ENCODE peak calls at places on chromosomes 11 and 22, in seven cellular contexts. F, L, C, R, B, S and W are unnamed samples.

GRCh38 chr11:55966391-55966790 is 3.4 kb downstream of the OR10AG1 start:
- DNase-seq in B (no peak), F (no peak), S (peak), R (no peak), C (no peak), L (no peak), W (no peak)

GRCh38 chr11:28636033-28636432 is 527.8 kb downstream of the METTL15 start:
- DNase-seq in B (no peak), F (no peak), R (no peak), L (no peak), C (no peak), S (no peak), W (no peak)

GRCh38 chr11:45100338-45100737 is 46.1 kb upstream of the PRDM11 start:
- DNase-seq in S (peak), F (no peak), R (no peak), B (peak), L (no peak), C (no peak), W (peak)

GRCh38 chr11:70548976-70549375 is 150.6 kb downstream of the CTTN start:
- DNase-seq in F (no peak), S (no peak), R (no peak), C (no peak), B (no peak), L (peak), W (no peak)

GRCh38 chr22:49918911-49919881 is 762 bp downstream of the CRELD2 start:
- DNase-seq in S (no peak), B (no peak), C (no peak), R (no peak), F (no peak), L (peak), W (no peak)

GRCh38 chr11:113213549-113213948 is 100.8 kb upstream of the TTC12 start:
- DNase-seq in F (no peak), B (peak), R (peak), C (no peak), L (no peak), S (peak), W (peak)

GRCh38 chr22:50535113-50535512 is 5.3 kb upstream of the TYMP start:
- DNase-seq in C (no peak), B (no peak), R (no peak), S (no peak), F (no peak), L (no peak), W (no peak)

GRCh38 chr11:20162824-20163777 is 2.8 kb upstream of the DBX1 start:
- DNase-seq in C (peak), B (no peak), R (no peak), L (no peak), F (no peak), S (no peak), W (peak)

GRCh38 chr22:47065756-47066615 is 303.5 kb downstream of the TBC1D22A start:
- DNase-seq in R (peak), F (no peak), B (no peak), S (no peak), L (no peak), C (no peak), W (no peak)

GRCh38 chr22:48800036-48800885 is 1027.4 kb downstream of the BRD1 start:
- DNase-seq in F (no peak), C (no peak), B (no peak), R (no peak), S (no peak), L (no peak), W (no peak)

GRCh38 chr22:29320546-29320945 is 5.0 kb upstream of the RASL10A start:
- DNase-seq in L (no peak), B (no peak), R (no peak), C (no peak), S (no peak), F (no peak), W (no peak)

GRCh38 chr11:19753451-19754041 is 40.9 kb downstream of the NAV2 start:
- DNase-seq in L (no peak), R (peak), S (peak), C (no peak), B (peak), F (no peak), W (peak)

GRCh38 chr22:21754523-21755128 is 19.0 kb upstream of the YPEL1 start:
- DNase-seq in B (no peak), S (no peak), F (no peak), C (peak), L (no peak), R (peak), W (no peak)

GRCh38 chr11:120626791-120627190 is 115.2 kb downstream of the GRIK4 start:
- DNase-seq in L (no peak), S (no peak), B (no peak), C (no peak), F (no peak), R (no peak), W (no peak)

GRCh38 chr11:2088746-2089535 is 50.2 kb downstream of the IGF2 start:
- DNase-seq in R (peak), L (peak), B (peak), C (no peak), F (no peak), S (no peak), W (no peak)

GRCh38 chr11:123382555-123383074 is 47.5 kb upstream of the GRAMD1B start:
- DNase-seq in F (no peak), S (no peak), B (no peak), L (no peak), R (no peak), C (no peak), W (no peak)

GRCh38 chr11:57460756-57461749 is 725 bp downstream of the RTN4RL2 start:
- DNase-seq in L (peak), C (no peak), F (no peak), B (peak), R (no peak), S (no peak), W (no peak)

GRCh38 chr11:86069408-86070086 is 663 bp upstream of the PICALM start:
- DNase-seq in C (peak), B (peak), F (peak), S (peak), L (no peak), R (no peak), W (peak)

GRCh38 chr22:19986410-19987341 is 29.9 kb downstream of the ARVCF start:
- DNase-seq in L (peak), S (peak), F (peak), C (peak), B (peak), R (peak), W (peak)

GRCh38 chr11:65771589-65772112 is 9.1 kb downstream of the AP5B1 start:
- DNase-seq in B (no peak), L (no peak), F (no peak), S (no peak), R (no peak), C (no peak), W (no peak)

GRCh38 chr22:30890689-30891442 is 77.7 kb downstream of the MORC2 start:
- DNase-seq in F (peak), R (peak), S (peak), C (no peak), B (peak), L (peak), W (peak)

GRCh38 chr22:20584872-20585639 is 77.6 kb downstream of the MED15 start:
- DNase-seq in S (no peak), C (no peak), R (no peak), L (peak), B (no peak), F (no peak), W (no peak)

GRCh38 chr11:83972536-83972935 is 686.4 kb upstream of the CCDC90B start:
- DNase-seq in F (no peak), R (no peak), S (no peak), L (no peak), C (no peak), B (no peak), W (no peak)

GRCh38 chr11:68030318-68031135 is at the start of gene NDUFS8:
- DNase-seq in L (peak), F (peak), B (peak), C (peak), S (peak), R (peak), W (peak)

GRCh38 chr22:45051946-45052345 is 42.1 kb upstream of the PHF21B start:
- DNase-seq in R (no peak), C (no peak), S (no peak), L (no peak), B (no peak), F (no peak), W (no peak)

GRCh38 chr11:63763506-63764200 is 4.9 kb downstream of the ZFTA start:
- DNase-seq in L (no peak), B (no peak), S (no peak), C (no peak), R (no peak), F (peak), W (no peak)

GRCh38 chr11:2582958-2583604 is 116.7 kb downstream of the KCNQ1OT1 start:
- DNase-seq in L (peak), F (no peak), C (no peak), S (no peak), R (peak), B (no peak), W (no peak)

DNA sequence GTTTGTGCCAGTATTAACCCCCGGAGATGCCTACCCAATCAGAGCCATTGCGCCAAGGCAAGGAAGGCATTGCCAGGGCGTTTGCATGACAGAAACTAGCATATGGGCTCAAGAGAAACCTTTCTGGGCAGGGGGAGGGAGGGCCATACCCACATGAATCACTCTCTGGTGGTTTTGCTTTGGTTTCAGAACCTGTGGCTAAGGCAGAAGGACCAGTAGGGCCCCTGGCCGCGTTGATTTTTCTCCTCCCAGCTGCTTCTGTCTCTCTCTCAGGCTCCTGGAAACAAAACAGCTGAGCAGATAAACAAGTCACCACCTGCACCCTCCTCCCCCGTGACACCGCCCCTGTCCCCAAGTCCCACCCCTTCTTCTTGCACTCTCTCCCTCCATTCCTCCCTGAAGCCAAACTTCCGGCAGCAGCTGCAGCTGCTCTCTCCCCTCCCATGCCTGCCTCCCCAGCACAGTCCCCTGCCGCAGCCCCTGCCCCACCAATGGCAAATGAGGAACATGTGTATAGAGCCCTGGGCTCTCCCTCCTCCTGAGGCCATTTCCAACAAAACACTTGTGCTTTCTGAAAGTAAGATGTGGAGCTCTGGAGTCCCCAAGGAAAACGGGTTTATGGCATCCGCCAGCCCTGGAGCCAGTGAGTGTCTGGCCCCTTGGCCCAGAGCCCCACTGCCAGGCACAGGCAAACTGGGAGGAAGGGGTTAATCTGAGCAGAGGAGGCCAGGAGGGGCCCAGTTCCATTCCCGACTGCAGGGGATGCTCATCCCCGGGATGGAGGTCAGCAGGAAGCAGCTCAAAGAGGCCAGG is 39.0 kb upstream of the ADA2 start:
- DNase-seq in L (peak), B (peak), F (peak), R (peak), C (no peak), S (peak), W (peak)
- H3K4me3 ChIP-seq in L (no peak), B (no peak), F (peak), R (peak), C (no peak), S (no peak), W (no peak)

GRCh38 chr11:116731097-116731761 is 41.6 kb downstream of the BUD13 start:
- DNase-seq in F (no peak), C (no peak), R (no peak), S (no peak), L (no peak), B (peak), W (no peak)
- TF ChIP-seq CTCF in F (no peak), C (no peak), R (no peak), S (no peak), L (no peak), B (no peak), W (no peak)

GRCh38 chr11:133531450-133531849 is 851 bp downstream of the OPCML start:
- DNase-seq in R (no peak), B (no peak), L (no peak), S (no peak), F (no peak), C (no peak), W (no peak)
- H3K4me3 ChIP-seq in R (no peak), B (no peak), L (no peak), S (no peak), F (no peak), C (no peak), W (no peak)

GRCh38 chr22:40517631-40518030 is 118.9 kb downstream of the MRTFA start:
- DNase-seq in C (no peak), S (no peak), L (no peak), F (no peak), R (no peak), B (no peak), W (no peak)

GRCh38 chr22:40520562-40520961 is 116.0 kb downstream of the MRTFA start:
- DNase-seq in F (no peak), B (no peak), L (no peak), C (no peak), R (no peak), S (no peak), W (no peak)

GRCh38 chr22:40519284-40519947 is 117.1 kb downstream of the MRTFA start:
- DNase-seq in S (no peak), L (no peak), B (no peak), R (no peak), C (no peak), F (no peak), W (peak)

GRCh38 chr22:40519948-40520331 is 116.6 kb downstream of the MRTFA start:
- DNase-seq in L (no peak), B (no peak), R (no peak), S (no peak), C (no peak), F (no peak), W (no peak)

GRCh38 chr22:40518840-40519239 is 117.7 kb downstream of the MRTFA start:
- DNase-seq in R (no peak), S (no peak), C (no peak), F (no peak), B (no peak), L (no peak), W (no peak)
- TF ChIP-seq CTCF in R (no peak), S (no peak), C (no peak), F (no peak), B (no peak), L (no peak), W (no peak)